ENCODE peak calls at places on chromosome 2, in six cellular contexts. One of them, this sample, is unnamed. For H3K27me3, the result is how much of the 10 kb centered on the place peaks cover.

GRCh38 chr2:43400508-43400907 is 174.1 kb upstream of the ZFP36L2 start:
- DNase-seq in mammary epithelial cell: no peak
- DNase-seq in RWPE2: no peak
- DNase-seq in IMR-90: peak
- DNase-seq in BJ: no peak
- DNase-seq in sigmoid colon: no peak
- DNase-seq in this sample: no peak

GRCh38 chr2:180715044-180715443 is 265.4 kb upstream of the UBE2E3 start:
- DNase-seq in BJ: no peak
- DNase-seq in IMR-90: no peak
- DNase-seq in RWPE2: no peak
- DNase-seq in mammary epithelial cell: no peak
- DNase-seq in sigmoid colon: no peak
- DNase-seq in this sample: no peak

GRCh38 chr2:103991591-103991990 is 862.3 kb upstream of the POU3F3 start:
- DNase-seq in RWPE2: no peak
- DNase-seq in sigmoid colon: no peak
- DNase-seq in BJ: no peak
- DNase-seq in mammary epithelial cell: no peak
- DNase-seq in IMR-90: no peak
- DNase-seq in this sample: no peak

GRCh38 chr2:216665717-216666116 is 29.6 kb downstream of the IGFBP5 start:
- DNase-seq in sigmoid colon: no peak
- DNase-seq in mammary epithelial cell: peak
- DNase-seq in IMR-90: no peak
- DNase-seq in BJ: no peak
- DNase-seq in RWPE2: peak
- DNase-seq in this sample: no peak

GRCh38 chr2:217993817-217994459 is 8.9 kb downstream of the TNS1 start:
- DNase-seq in RWPE2: no peak
- DNase-seq in BJ: no peak
- DNase-seq in sigmoid colon: peak
- DNase-seq in mammary epithelial cell: no peak
- DNase-seq in IMR-90: peak
- DNase-seq in this sample: no peak

GRCh38 chr2:124983595-124983994 is 958.5 kb downstream of the CNTNAP5 start:
- DNase-seq in mammary epithelial cell: peak
- DNase-seq in RWPE2: no peak
- DNase-seq in BJ: peak
- DNase-seq in IMR-90: peak
- DNase-seq in sigmoid colon: no peak
- DNase-seq in this sample: peak

GRCh38 chr2:227884511-227884947 is 13.1 kb downstream of the DAW1 start:
- DNase-seq in BJ: no peak
- DNase-seq in IMR-90: peak
- DNase-seq in mammary epithelial cell: peak
- DNase-seq in RWPE2: no peak
- DNase-seq in sigmoid colon: no peak
- DNase-seq in this sample: no peak

GRCh38 chr2:149098722-149099121 is 60.2 kb downstream of the LYPD6B start:
- DNase-seq in RWPE2: no peak
- DNase-seq in mammary epithelial cell: no peak
- DNase-seq in IMR-90: no peak
- DNase-seq in BJ: peak
- DNase-seq in sigmoid colon: no peak
- DNase-seq in this sample: no peak

GRCh38 chr2:123648014-123648413 is 377.1 kb upstream of the CNTNAP5 start:
- DNase-seq in sigmoid colon: no peak
- DNase-seq in mammary epithelial cell: no peak
- DNase-seq in RWPE2: no peak
- DNase-seq in IMR-90: no peak
- DNase-seq in BJ: no peak
- DNase-seq in this sample: no peak

GRCh38 chr2:37896319-37896718 is 28.8 kb upstream of the RMDN2 start:
- DNase-seq in RWPE2: no peak
- DNase-seq in IMR-90: no peak
- DNase-seq in sigmoid colon: no peak
- DNase-seq in BJ: no peak
- DNase-seq in mammary epithelial cell: no peak
- DNase-seq in this sample: no peak
- TF ChIP-seq CTCF in RWPE2: peak
- TF ChIP-seq CTCF in IMR-90: peak
- TF ChIP-seq CTCF in sigmoid colon: no peak
- TF ChIP-seq CTCF in BJ: peak
- TF ChIP-seq CTCF in mammary epithelial cell: no peak
- TF ChIP-seq CTCF in this sample: peak

DNA sequence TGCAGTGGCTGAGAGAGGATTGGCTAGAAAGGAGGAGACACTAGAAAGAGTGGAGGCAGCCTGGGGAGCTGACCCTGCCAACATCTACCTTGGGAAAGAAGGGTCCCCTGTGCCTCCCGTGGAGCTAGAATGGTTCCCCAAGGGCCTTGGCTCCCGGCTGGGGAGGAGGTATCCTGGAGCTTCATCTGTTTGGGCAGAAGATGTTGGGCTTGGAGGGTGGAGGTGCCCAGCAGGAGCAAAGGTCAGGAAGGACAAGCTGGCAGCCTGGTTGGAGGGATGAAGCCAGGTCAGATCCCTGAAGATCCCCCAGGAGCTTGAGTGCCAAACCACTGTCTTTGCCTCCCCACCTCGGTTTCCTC is 2.9 kb downstream of the ATP6V1B1 start:
- DNase-seq in sigmoid colon: no peak
- DNase-seq in IMR-90: no peak
- DNase-seq in RWPE2: no peak
- DNase-seq in mammary epithelial cell: no peak
- DNase-seq in BJ: no peak
- DNase-seq in this sample: no peak
- H3K4me3 ChIP-seq in sigmoid colon: no peak
- H3K4me3 ChIP-seq in IMR-90: no peak
- H3K4me3 ChIP-seq in RWPE2: no peak
- H3K4me3 ChIP-seq in mammary epithelial cell: no peak
- H3K4me3 ChIP-seq in BJ: no peak
- H3K4me3 ChIP-seq in this sample: no peak

GRCh38 chr2:219038600-219038999 is 2.7 kb downstream of the CFAP65 start:
- DNase-seq in sigmoid colon: no peak
- DNase-seq in IMR-90: no peak
- DNase-seq in mammary epithelial cell: no peak
- DNase-seq in BJ: no peak
- DNase-seq in RWPE2: no peak
- DNase-seq in this sample: no peak
- H3K27me3 ChIP-seq in sigmoid colon: under half
- H3K27me3 ChIP-seq in IMR-90: under half
- H3K27me3 ChIP-seq in mammary epithelial cell: under half
- H3K27me3 ChIP-seq in BJ: under half
- H3K27me3 ChIP-seq in RWPE2: under half
- H3K27me3 ChIP-seq in this sample: under half

GRCh38 chr2:56656826-56657225 is 473.0 kb downstream of the CCDC85A start:
- DNase-seq in sigmoid colon: no peak
- DNase-seq in RWPE2: no peak
- DNase-seq in IMR-90: no peak
- DNase-seq in BJ: no peak
- DNase-seq in mammary epithelial cell: no peak
- DNase-seq in this sample: no peak

GRCh38 chr2:56654936-56655335 is 471.1 kb downstream of the CCDC85A start:
- DNase-seq in BJ: no peak
- DNase-seq in IMR-90: no peak
- DNase-seq in sigmoid colon: no peak
- DNase-seq in RWPE2: no peak
- DNase-seq in mammary epithelial cell: peak
- DNase-seq in this sample: no peak
- TF ChIP-seq CTCF in BJ: no peak
- TF ChIP-seq CTCF in IMR-90: no peak
- TF ChIP-seq CTCF in sigmoid colon: no peak
- TF ChIP-seq CTCF in RWPE2: no peak
- TF ChIP-seq CTCF in mammary epithelial cell: no peak
- TF ChIP-seq CTCF in this sample: no peak

GRCh38 chr2:174328309-174329156 is 6.2 kb upstream of the SP9 start:
- DNase-seq in RWPE2: no peak
- DNase-seq in sigmoid colon: no peak
- DNase-seq in mammary epithelial cell: no peak
- DNase-seq in IMR-90: no peak
- DNase-seq in BJ: no peak
- DNase-seq in this sample: no peak

GRCh38 chr2:174327958-174328308 is 6.8 kb upstream of the SP9 start:
- DNase-seq in IMR-90: no peak
- DNase-seq in BJ: no peak
- DNase-seq in RWPE2: no peak
- DNase-seq in sigmoid colon: no peak
- DNase-seq in mammary epithelial cell: no peak
- DNase-seq in this sample: no peak

GRCh38 chr2:174327559-174327897 is 7.2 kb upstream of the SP9 start:
- DNase-seq in mammary epithelial cell: no peak
- DNase-seq in sigmoid colon: no peak
- DNase-seq in IMR-90: no peak
- DNase-seq in RWPE2: no peak
- DNase-seq in BJ: no peak
- DNase-seq in this sample: no peak

GRCh38 chr2:174330945-174331619 is 3.7 kb upstream of the SP9 start:
- DNase-seq in mammary epithelial cell: no peak
- DNase-seq in BJ: no peak
- DNase-seq in RWPE2: no peak
- DNase-seq in IMR-90: no peak
- DNase-seq in sigmoid colon: no peak
- DNase-seq in this sample: no peak

DNA sequence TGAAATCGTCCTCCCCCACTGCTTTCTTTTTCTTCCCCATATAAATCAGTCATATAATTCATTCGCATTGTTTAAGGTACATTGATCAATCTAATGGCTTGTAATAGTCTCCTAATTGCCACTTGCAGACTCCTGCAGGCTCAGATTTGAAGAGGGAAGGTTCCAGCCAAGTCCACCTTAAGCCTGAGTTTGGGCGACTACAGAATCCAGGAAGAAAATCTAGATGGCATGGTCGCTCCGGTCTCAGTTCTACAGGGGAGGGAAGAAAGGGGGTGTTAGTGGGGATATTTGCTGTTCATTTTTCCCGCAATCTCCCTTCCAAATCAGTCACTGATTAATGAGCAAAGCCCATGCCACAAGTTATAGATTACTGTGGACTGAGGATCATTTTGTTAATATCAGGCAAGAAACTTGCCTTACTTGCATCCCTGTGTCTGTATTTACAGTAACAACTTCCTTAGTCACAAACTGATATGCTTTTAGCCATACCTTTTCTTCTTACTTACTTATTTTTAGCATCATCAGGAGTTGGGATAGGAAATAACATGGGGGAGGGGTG is 5.5 kb upstream of the SP9 start:
- DNase-seq in BJ: no peak
- DNase-seq in sigmoid colon: no peak
- DNase-seq in IMR-90: no peak
- DNase-seq in mammary epithelial cell: no peak
- DNase-seq in RWPE2: no peak
- DNase-seq in this sample: no peak
- H3K4me3 ChIP-seq in BJ: no peak
- H3K4me3 ChIP-seq in sigmoid colon: no peak
- H3K4me3 ChIP-seq in IMR-90: no peak
- H3K4me3 ChIP-seq in mammary epithelial cell: no peak
- H3K4me3 ChIP-seq in RWPE2: no peak
- H3K4me3 ChIP-seq in this sample: no peak

DNA sequence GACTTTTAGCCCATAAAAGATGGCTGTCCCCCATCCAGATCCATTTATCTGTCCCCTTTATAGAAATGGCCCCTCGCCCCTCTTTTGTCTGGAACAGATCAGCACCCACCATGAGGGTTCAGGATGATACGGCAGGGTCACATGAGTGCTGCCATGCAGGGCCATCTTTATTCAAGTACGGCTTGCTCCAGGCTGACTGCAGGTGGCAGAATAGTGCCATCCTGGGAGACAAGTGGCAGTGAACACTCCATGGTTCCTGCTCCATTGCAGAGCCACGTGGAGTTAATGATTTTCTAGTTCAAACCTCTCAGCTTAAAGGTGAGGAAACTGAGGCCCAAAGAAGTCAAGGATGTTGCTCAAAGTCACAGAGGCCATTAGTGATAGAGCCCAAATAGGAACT is 180.6 kb downstream of the CLIP4 start:
- DNase-seq in BJ: no peak
- DNase-seq in IMR-90: peak
- DNase-seq in RWPE2: no peak
- DNase-seq in mammary epithelial cell: no peak
- DNase-seq in sigmoid colon: no peak
- DNase-seq in this sample: no peak
- H3K27me3 ChIP-seq in BJ: under half
- H3K27me3 ChIP-seq in IMR-90: under half
- H3K27me3 ChIP-seq in RWPE2: under half
- H3K27me3 ChIP-seq in mammary epithelial cell: under half
- H3K27me3 ChIP-seq in sigmoid colon: under half
- H3K27me3 ChIP-seq in this sample: under half

GRCh38 chr2:220935789-220936321 is 636.2 kb downstream of the EPHA4 start:
- DNase-seq in sigmoid colon: no peak
- DNase-seq in RWPE2: no peak
- DNase-seq in BJ: no peak
- DNase-seq in IMR-90: peak
- DNase-seq in mammary epithelial cell: no peak
- DNase-seq in this sample: no peak
- TF ChIP-seq CTCF in sigmoid colon: no peak
- TF ChIP-seq CTCF in RWPE2: no peak
- TF ChIP-seq CTCF in BJ: no peak
- TF ChIP-seq CTCF in IMR-90: no peak
- TF ChIP-seq CTCF in mammary epithelial cell: no peak
- TF ChIP-seq CTCF in this sample: no peak

GRCh38 chr2:47043142-47043890 is 111.8 kb downstream of the STPG4 start:
- DNase-seq in sigmoid colon: peak
- DNase-seq in RWPE2: peak
- DNase-seq in BJ: peak
- DNase-seq in mammary epithelial cell: peak
- DNase-seq in IMR-90: peak
- DNase-seq in this sample: peak
- H3K4me3 ChIP-seq in sigmoid colon: no peak
- H3K4me3 ChIP-seq in RWPE2: peak
- H3K4me3 ChIP-seq in BJ: peak
- H3K4me3 ChIP-seq in mammary epithelial cell: peak
- H3K4me3 ChIP-seq in IMR-90: peak
- H3K4me3 ChIP-seq in this sample: peak

GRCh38 chr2:237483018-237483731 is 3.9 kb upstream of the MLPH start:
- DNase-seq in IMR-90: peak
- DNase-seq in RWPE2: no peak
- DNase-seq in mammary epithelial cell: peak
- DNase-seq in sigmoid colon: no peak
- DNase-seq in BJ: no peak
- DNase-seq in this sample: peak
- H3K27me3 ChIP-seq in IMR-90: under half
- H3K27me3 ChIP-seq in RWPE2: under half
- H3K27me3 ChIP-seq in mammary epithelial cell: under half
- H3K27me3 ChIP-seq in sigmoid colon: under half
- H3K27me3 ChIP-seq in BJ: under half
- H3K27me3 ChIP-seq in this sample: under half

This sample was measured in kidney epithelial cell.